ENCODE peak calls at places on chromosomes 5 and 9, in four cellular contexts. D is K562, V is SK-N-SH, K is HepG2. A is an unnamed sample.

GRCh38 chr9:106717686-106718085 is 145.3 kb upstream of the ZNF462 start:
- DNase-seq in D (no peak), V (no peak), K (no peak), A (no peak)

GRCh38 chr5:58088941-58089340 is 370.9 kb downstream of the PLK2 start:
- DNase-seq in D (no peak), V (no peak), K (no peak), A (no peak)

GRCh38 chr9:135787776-135788575 is 86.0 kb downstream of the KCNT1 start:
- DNase-seq in D (no peak), V (no peak), K (no peak), A (no peak)

GRCh38 chr9:27150758-27151431 is 41.9 kb downstream of the TEK start:
- DNase-seq in D (no peak), V (no peak), K (no peak), A (no peak)

GRCh38 chr9:87080512-87081225 is 133.4 kb upstream of the GAS1 start:
- DNase-seq in D (no peak), V (peak; percentile 67), K (no peak), A (no peak)

GRCh38 chr5:169390265-169390664 is 89.3 kb upstream of the SLIT3 start:
- DNase-seq in D (no peak), V (no peak), K (no peak), A (no peak)

GRCh38 chr9:89179920-89180667 is 1.5 kb upstream of the SHC3 start:
- DNase-seq in D (peak; percentile 9), V (peak; percentile 88), K (peak; percentile 82), A (no peak)

GRCh38 chr9:135128035-135128670 is 40.7 kb downstream of the OLFM1 start:
- DNase-seq in D (no peak), V (peak; percentile 80), K (no peak), A (no peak)

GRCh38 chr9:88180084-88180765 is 42.0 kb upstream of the SPATA31C2 start:
- DNase-seq in D (no peak), V (no peak), K (no peak), A (no peak)

GRCh38 chr5:42583322-42583721 is 160.1 kb downstream of the GHR start:
- DNase-seq in D (peak; percentile 88), V (peak; percentile 37), K (peak; percentile 64), A (peak; percentile 2)

GRCh38 chr5:35618791-35619190 is 1.1 kb downstream of the SPEF2 start:
- DNase-seq in D (no peak), V (no peak), K (no peak), A (no peak)

GRCh38 chr5:191036-191948 is at the start of gene LRRC14B:
- DNase-seq in D (no peak), V (no peak), K (no peak), A (no peak)

GRCh38 chr9:96141666-96142065 is 160.3 kb downstream of the HSD17B3 start:
- DNase-seq in D (no peak), V (no peak), K (no peak), A (no peak)

GRCh38 chr5:177478711-177479646 is 5.5 kb upstream of the DBN1 start:
- DNase-seq in D (no peak), V (peak; percentile 73), K (no peak), A (no peak)

GRCh38 chr5:13624283-13625074 is 320.0 kb downstream of the DNAH5 start:
- DNase-seq in D (no peak), V (no peak), K (no peak), A (no peak)

GRCh38 chr5:59674763-59675162 is 218.8 kb downstream of the PDE4D start:
- DNase-seq in D (no peak), V (no peak), K (no peak), A (no peak)

GRCh38 chr5:135834639-135835529 is at the start of gene SLC25A48:
- DNase-seq in D (no peak), V (peak; percentile 80), K (peak; percentile 52), A (no peak)

GRCh38 chr5:75536147-75536546 is 24.5 kb downstream of the POLK start:
- DNase-seq in D (no peak), V (peak; percentile 3), K (no peak), A (no peak)

GRCh38 chr5:135894789-135895188 is 852 bp downstream of the IL9 start:
- DNase-seq in D (peak; percentile 7), V (no peak), K (peak; percentile 70), A (no peak)

GRCh38 chr9:127013597-127013996 is 99.0 kb downstream of the RALGPS1 start:
- DNase-seq in D (no peak), V (no peak), K (no peak), A (no peak)

GRCh38 chr5:35815089-35815936 is 41.4 kb upstream of the IL7R start:
- DNase-seq in D (peak; percentile 57), V (peak; percentile 27), K (peak; percentile 44), A (no peak)

GRCh38 chr5:127705120-127705892 is 2.1 kb downstream of the CCDC192 start:
- DNase-seq in D (peak; percentile 25), V (no peak), K (no peak), A (no peak)

GRCh38 chr5:147629196-147629595 is 119.3 kb upstream of the DPYSL3 start:
- DNase-seq in D (no peak), V (no peak), K (no peak), A (no peak)

GRCh38 chr5:62767650-62768049 is 189.0 kb downstream of the LRRC70 start:
- DNase-seq in D (no peak), V (no peak), K (no peak), A (no peak)

GRCh38 chr9:88378317-88378716 is 9.9 kb upstream of the SPIN1 start:
- DNase-seq in D (no peak), V (peak; percentile 20), K (no peak), A (no peak)

GRCh38 chr9:69207503-69207902 is 33.4 kb downstream of the TJP2 start:
- DNase-seq in D (peak; percentile 41), V (no peak), K (no peak), A (no peak)

GRCh38 chr9:16542290-16542689 is 328.2 kb downstream of the BNC2 start:
- DNase-seq in D (no peak), V (no peak), K (no peak), A (peak; percentile 25)

GRCh38 chr5:143396353-143396940 is 7.0 kb downstream of the NR3C1 start:
- DNase-seq in D (no peak), V (no peak), K (no peak), A (no peak)

GRCh38 chr9:90961375-90961774 is 159.8 kb downstream of the SYK start:
- DNase-seq in D (no peak), V (no peak), K (no peak), A (no peak)

GRCh38 chr5:56409331-56410190 is 176.4 kb upstream of the ANKRD55 start:
- DNase-seq in D (peak; percentile 13), V (no peak), K (no peak), A (no peak)

GRCh38 chr5:38011641-38012188 is 171.9 kb upstream of the GDNF start:
- DNase-seq in D (no peak), V (no peak), K (no peak), A (no peak)

GRCh38 chr9:126523621-126524111 is 90.1 kb upstream of the LMX1B start:
- DNase-seq in D (no peak), V (peak; percentile 24), K (no peak), A (no peak)

GRCh38 chr5:112475747-112476435 is 56.8 kb upstream of the EPB41L4A start:
- DNase-seq in D (no peak), V (no peak), K (no peak), A (no peak)

GRCh38 chr9:77370064-77370463 is 192.7 kb downstream of the VPS13A start:
- DNase-seq in D (no peak), V (no peak), K (no peak), A (no peak)

GRCh38 chr9:77374266-77374665 is 196.9 kb downstream of the VPS13A start:
- DNase-seq in D (no peak), V (no peak), K (no peak), A (no peak)

GRCh38 chr9:77375956-77376532 is 198.7 kb downstream of the VPS13A start:
- DNase-seq in D (no peak), V (no peak), K (no peak), A (no peak)
- TF ChIP-seq RFX5 in D (no peak), V (no peak), K (no peak), A (no peak)

GRCh38 chr9:34328500-34328982 is 527 bp downstream of the KIF24 start:
- DNase-seq in D (peak; percentile 62), V (no peak), K (no peak), A (peak; percentile 5)
- TF ChIP-seq FOXM1 in D (no peak), V (no peak), K (no peak), A (no peak)

GRCh38 chr5:149872351-149873040 is 72.1 kb downstream of the PDE6A start:
- DNase-seq in D (peak; percentile 29), V (no peak), K (no peak), A (no peak)

GRCh38 chr5:149870697-149871096 is 73.9 kb downstream of the PDE6A start:
- DNase-seq in D (no peak), V (no peak), K (no peak), A (no peak)

GRCh38 chr5:149865746-149866145 is 78.8 kb downstream of the PDE6A start:
- DNase-seq in D (no peak), V (no peak), K (no peak), A (no peak)

GRCh38 chr5:149871471-149871870 is 73.1 kb downstream of the PDE6A start:
- DNase-seq in D (no peak), V (no peak), K (no peak), A (no peak)

DNA sequence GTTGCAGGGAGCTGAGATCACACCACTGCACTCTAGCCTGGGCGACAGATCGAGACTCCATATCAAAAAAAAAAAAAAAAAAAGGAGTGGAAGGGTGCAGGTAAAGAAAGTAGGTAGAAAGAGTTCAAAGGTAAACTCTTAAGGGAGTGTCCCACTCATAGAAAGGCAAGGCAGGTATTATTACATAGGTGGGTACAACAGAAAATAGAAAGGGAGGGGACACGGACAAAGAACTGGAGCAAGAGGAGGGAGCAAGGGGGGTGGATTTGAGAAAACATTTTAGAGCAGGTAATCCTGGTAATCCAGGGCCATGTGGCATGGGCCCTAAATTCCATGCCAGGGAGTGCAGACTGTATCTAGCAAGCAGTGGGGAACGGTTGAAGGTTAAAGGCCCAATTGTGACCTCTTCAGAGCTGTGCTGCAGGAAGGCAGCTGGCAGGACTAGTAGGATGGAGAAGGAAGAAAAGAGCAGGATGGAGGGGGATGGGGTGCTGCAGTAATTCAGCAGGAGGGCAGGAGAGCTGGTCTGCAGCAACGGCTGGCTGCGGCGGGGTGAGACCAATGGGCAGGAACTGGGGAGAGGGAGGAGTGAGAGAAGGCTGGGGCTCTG is 75.2 kb downstream of the PDE6A start:
- DNase-seq in D (no peak), V (no peak), K (no peak), A (no peak)
- TF ChIP-seq RFX5 in D (no peak), V (no peak), K (no peak), A (no peak)

GRCh38 chr9:85521331-85522197 is 220.2 kb downstream of the AGTPBP1 start:
- DNase-seq in D (no peak), V (no peak), K (no peak), A (no peak)

GRCh38 chr9:85523202-85523601 is 218.6 kb downstream of the AGTPBP1 start:
- DNase-seq in D (no peak), V (no peak), K (no peak), A (no peak)

GRCh38 chr9:85527331-85528015 is 214.3 kb downstream of the AGTPBP1 start:
- DNase-seq in D (no peak), V (no peak), K (no peak), A (no peak)

GRCh38 chr9:85522459-85523092 is 219.2 kb downstream of the AGTPBP1 start:
- DNase-seq in D (no peak), V (peak; percentile 68), K (no peak), A (no peak)

DNA sequence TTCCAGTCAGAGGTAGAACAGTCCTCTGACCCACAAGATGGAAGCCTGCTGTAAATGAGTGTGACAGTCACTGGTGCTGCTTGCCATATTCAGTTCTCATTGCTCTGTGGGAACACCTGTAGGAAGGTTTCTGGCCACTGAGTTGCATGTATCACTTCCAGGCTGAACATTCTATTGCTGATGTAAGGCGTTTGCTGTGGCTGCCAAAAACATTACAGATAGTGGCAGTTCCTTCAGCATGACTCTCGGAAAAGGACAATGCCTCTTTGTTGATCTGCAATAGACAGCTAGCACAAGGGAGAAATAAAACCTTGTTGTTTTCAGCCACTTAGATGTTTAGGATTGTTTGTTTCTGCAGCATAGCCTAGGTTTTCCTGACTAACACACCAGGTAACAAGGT is 217.2 kb downstream of the AGTPBP1 start:
- DNase-seq in D (no peak), V (no peak), K (no peak), A (no peak)
- TF ChIP-seq FOXM1 in D (no peak), V (no peak), K (no peak), A (no peak)